ENCODE peak calls at places on chromosomes 4 and X, in nine cellular contexts. R is breast epithelium, S is Panc1, V is astrocyte of the spinal cord, U is fibroblast of lung, B is body of pancreas, X is heart right ventricle, O is bronchial epithelial cell, G is epithelial cell of esophagus. A is an unnamed sample.

GRCh38 chr4:136803430-136803829 is 728.9 kb downstream of the PCDH18 start:
- DNase-seq in R (no peak), S (no peak), U (no peak), X (no peak), O (no peak), B (no peak), V (no peak), G (no peak), A (no peak)

GRCh38 chrX:48468247-48468671 is 1.8 kb downstream of the SLC38A5 start:
- DNase-seq in O (no peak), X (no peak), U (no peak), S (no peak), R (no peak), V (no peak), G (peak), B (peak), A (peak)

GRCh38 chrX:24081661-24082154 is 27.0 kb downstream of the EIF2S3 start:
- DNase-seq in V (peak), G (peak), O (peak), B (peak), U (peak), X (peak), S (peak), R (peak), A (peak)

GRCh38 chr4:110610940-110611785 is 11.7 kb downstream of the PITX2 start:
- DNase-seq in R (no peak), U (no peak), B (no peak), V (no peak), X (no peak), S (no peak), G (no peak), O (no peak), A (no peak)

GRCh38 chrX:153381684-153382532 is 19.2 kb downstream of the PNMA6E start:
- DNase-seq in R (no peak), G (no peak), U (peak), S (no peak), B (peak), O (no peak), V (peak), X (no peak), A (no peak)

GRCh38 chrX:95055991-95056390 is 1382.0 kb downstream of the FAM133A start:
- DNase-seq in O (peak), R (no peak), B (no peak), U (peak), V (no peak), X (no peak), S (no peak), G (no peak), A (no peak)

GRCh38 chrX:132401935-132402334 is 86.9 kb downstream of the MBNL3 start:
- DNase-seq in V (peak), U (peak), R (no peak), O (peak), G (peak), B (no peak), X (no peak), S (no peak), A (no peak)

GRCh38 chr4:141560056-141560455 is 76.3 kb upstream of the IL15 start:
- DNase-seq in U (no peak), V (no peak), G (no peak), R (no peak), O (no peak), B (no peak), X (no peak), S (no peak), A (no peak)

GRCh38 chr4:158535130-158535614 is 13.5 kb downstream of the RXFP1 start:
- DNase-seq in V (peak), S (no peak), X (no peak), U (peak), B (no peak), R (no peak), O (peak), G (peak), A (no peak)

GRCh38 chr4:108072300-108072699 is 82.6 kb downstream of the HADH start:
- DNase-seq in R (no peak), S (no peak), V (no peak), X (no peak), G (peak), U (no peak), B (no peak), O (no peak), A (peak)

GRCh38 chrX:39853417-39853816 is 244.3 kb downstream of the BCOR start:
- DNase-seq in O (no peak), S (no peak), G (no peak), X (no peak), V (no peak), B (no peak), R (no peak), U (no peak), A (no peak)

GRCh38 chr4:187547281-187547680 is 448.3 kb upstream of the ZFP42 start:
- DNase-seq in G (peak), B (no peak), R (no peak), X (no peak), U (no peak), S (no peak), O (peak), V (peak), A (no peak)

GRCh38 chrX:41684138-41684537 is 4.6 kb upstream of the GPR34 start:
- DNase-seq in B (peak), V (no peak), G (no peak), U (peak), R (no peak), S (no peak), X (no peak), O (no peak), A (no peak)

GRCh38 chrX:124289443-124289842 is 43.0 kb upstream of the TEX13D start:
- DNase-seq in R (no peak), U (no peak), B (no peak), O (no peak), V (no peak), G (no peak), X (no peak), S (no peak), A (no peak)

GRCh38 chrX:109740076-109740809 is 7.2 kb upstream of the ACSL4 start:
- DNase-seq in R (no peak), U (no peak), G (peak), S (no peak), V (no peak), B (peak), O (peak), X (no peak), A (no peak)

GRCh38 chr4:89894654-89895652 is at the start of gene MMRN1:
- DNase-seq in G (no peak), S (no peak), V (no peak), B (no peak), R (no peak), U (no peak), O (no peak), X (no peak), A (no peak)

GRCh38 chrX:109732780-109733657 is at the start of gene ACSL4:
- DNase-seq in B (peak), X (peak), U (peak), V (peak), R (peak), O (peak), G (peak), S (no peak), A (peak)

GRCh38 chrX:65871671-65872311 is 168.1 kb downstream of the VSIG4 start:
- DNase-seq in U (no peak), O (peak), S (no peak), B (peak), G (peak), V (no peak), X (no peak), R (no peak), A (peak)

GRCh38 chr4:84939111-84939510 is 27.4 kb downstream of the WDFY3 start:
- DNase-seq in X (no peak), O (no peak), S (no peak), G (no peak), U (no peak), R (no peak), B (no peak), V (no peak), A (no peak)
- H3K4me3 ChIP-seq in X (no peak), O (no peak), S (no peak), G (no peak), U (no peak), R (no peak), B (no peak), V (no peak), A (no peak)

GRCh38 chr4:44738615-44739014 is 12.3 kb upstream of the GNPDA2 start:
- DNase-seq in U (no peak), X (no peak), R (no peak), V (peak), B (peak), O (no peak), S (no peak), G (peak), A (no peak)
- TF ChIP-seq CTCF in U (peak), X (no peak), R (no peak), V (peak), B (no peak), O (no peak), S (peak), G (peak), A (peak)

GRCh38 chr4:84379881-84380618 is 119.0 kb downstream of the NKX6-1 start:
- DNase-seq in O (peak), G (peak), R (no peak), X (no peak), U (peak), V (peak), S (no peak), B (no peak), A (no peak)
- H3K4me3 ChIP-seq in O (no peak), G (no peak), R (no peak), X (no peak), U (no peak), V (no peak), S (no peak), B (no peak), A (no peak)

GRCh38 chr4:7104366-7105031 is 36.6 kb upstream of the GRPEL1 start:
- DNase-seq in U (no peak), V (no peak), G (no peak), R (no peak), S (no peak), X (no peak), O (no peak), B (no peak), A (no peak)

GRCh38 chr4:7105261-7105660 is 37.4 kb upstream of the GRPEL1 start:
- DNase-seq in S (no peak), B (no peak), X (no peak), G (peak), R (no peak), O (peak), U (peak), V (no peak), A (no peak)

GRCh38 chr4:7103599-7104365 is 35.9 kb upstream of the GRPEL1 start:
- DNase-seq in U (no peak), X (peak), O (no peak), R (no peak), V (no peak), B (peak), G (no peak), S (no peak), A (no peak)

GRCh38 chr4:7103031-7103598 is 35.3 kb upstream of the GRPEL1 start:
- DNase-seq in V (peak), O (peak), B (peak), S (no peak), R (peak), X (peak), U (peak), G (peak), A (peak)

GRCh38 chr4:7101692-7102515 is 34.0 kb upstream of the GRPEL1 start:
- DNase-seq in R (peak), U (peak), V (peak), X (peak), G (peak), O (peak), S (no peak), B (peak), A (peak)
- TF ChIP-seq CTCF in R (peak), U (peak), V (peak), X (peak), G (peak), O (peak), S (peak), B (peak), A (peak)